ENCODE peak calls at places on chromosomes 16 and 17, in ten cellular contexts. B is CD4-positive, alpha-beta T cell; P is H9; E is AG10803; L is endothelial cell; M is activated naive CD4-positive, alpha-beta T cell treated with anti-CD3 and anti-CD28 coated beads, Interleukin-2, amount 10 ng/mL, durations not matched to agents 7 days and 5 days; J is naive thymus-derived CD8-positive, alpha-beta T cell; D is RWPE2; S is left ventricle myocardium inferior; O is Calu3. T is an unnamed sample.

GRCh38 chr17:3796110-3796821 is 4.7 kb downstream of the ITGAE start:
- DNase-seq in P (no peak), B (peak), E (no peak), M (peak), S (no peak), J (peak), O (no peak), L (no peak), D (no peak), T (no peak)

GRCh38 chr17:74497471-74497870 is 31.0 kb downstream of the CD300A start:
- DNase-seq in E (no peak), P (no peak), L (no peak), M (no peak), S (no peak), J (no peak), B (no peak), D (no peak), O (no peak), T (no peak)

GRCh38 chr17:61400058-61400785 is 579 bp downstream of the TBX2 start:
- DNase-seq in L (no peak), B (no peak), O (peak), D (no peak), J (no peak), P (peak), S (no peak), E (no peak), M (no peak), T (peak)

GRCh38 chr17:39626671-39627169 is at the start of gene PPP1R1B:
- DNase-seq in O (no peak), J (no peak), E (no peak), M (no peak), B (no peak), D (no peak), P (peak), L (no peak), S (no peak), T (no peak)

GRCh38 chr17:77963441-77963840 is 4.9 kb downstream of the TNRC6C start:
- DNase-seq in O (no peak), L (no peak), M (peak), E (peak), J (peak), S (peak), D (no peak), B (peak), P (no peak), T (peak)

GRCh38 chr17:41439375-41439774 is 1.4 kb downstream of the KRT38 start:
- DNase-seq in L (no peak), J (no peak), M (no peak), P (no peak), S (no peak), B (no peak), O (no peak), D (no peak), E (peak), T (no peak)

GRCh38 chr17:17900615-17901520 is 64.1 kb upstream of the SREBF1 start:
- DNase-seq in P (no peak), L (no peak), O (peak), D (peak), M (no peak), S (peak), B (no peak), J (no peak), E (peak), T (peak)

GRCh38 chr17:80363120-80363515 is 51.8 kb upstream of the ENDOV start:
- DNase-seq in J (no peak), O (no peak), E (no peak), D (no peak), L (no peak), P (no peak), M (no peak), B (no peak), S (no peak), T (no peak)

GRCh38 chr16:61900482-61900881 is 135.8 kb downstream of the CDH8 start:
- DNase-seq in P (no peak), E (peak), B (no peak), D (no peak), M (no peak), O (no peak), S (no peak), L (no peak), J (no peak), T (peak)

GRCh38 chr17:48754500-48755261 is 26.1 kb upstream of the HOXB13 start:
- DNase-seq in D (no peak), B (no peak), L (no peak), O (no peak), E (no peak), P (peak), J (no peak), M (no peak), S (no peak), T (no peak)

GRCh38 chr16:66553223-66553622 is 847 bp downstream of the CKLF start:
- DNase-seq in M (peak), J (no peak), P (no peak), D (no peak), L (no peak), S (no peak), E (no peak), O (peak), B (no peak), T (no peak)

GRCh38 chr17:44005865-44006580 is 1.6 kb downstream of the NAGS start:
- DNase-seq in J (peak), L (peak), B (peak), P (peak), M (peak), O (peak), D (no peak), E (no peak), S (no peak), T (no peak)

GRCh38 chr16:15919331-15919730 is 30.1 kb upstream of the ABCC1 start:
- DNase-seq in M (no peak), P (no peak), S (no peak), O (no peak), D (no peak), E (peak), L (no peak), J (no peak), B (no peak), T (peak)

GRCh38 chr17:79835953-79836951 is 3.0 kb downstream of the CBX4 start:
- DNase-seq in O (no peak), B (no peak), D (no peak), E (peak), M (peak), L (no peak), J (no peak), S (no peak), P (peak), T (no peak)

T was measured in LHCN-M2.